ENCODE peak calls at places on chromosomes 4 and X, in ten cellular contexts. S, U, A, Q, T, G, L, P, W and J are unnamed samples.

GRCh38 chr4:44279469-44279868 is 169.1 kb downstream of the KCTD8 start:
- DNase-seq in S (no peak), A (no peak), Q (no peak), G (no peak), U (no peak), W (no peak), T (no peak), P (no peak), L (no peak), J (no peak)

GRCh38 chr4:145488310-145488709 is 6.7 kb downstream of the SMAD1 start:
- DNase-seq in W (no peak), U (no peak), S (no peak), Q (no peak), G (no peak), T (no peak), L (no peak), P (no peak), A (no peak), J (no peak)

GRCh38 chr4:177596991-177597390 is 154.8 kb upstream of the AGA start:
- DNase-seq in S (no peak), L (no peak), U (no peak), W (no peak), Q (no peak), T (no peak), P (no peak), G (no peak), A (no peak), J (no peak)

GRCh38 chr4:88866862-88867550 is 169.4 kb upstream of the NAP1L5 start:
- DNase-seq in G (no peak), U (no peak), S (no peak), A (no peak), T (no peak), L (no peak), W (no peak), P (peak), Q (no peak), J (no peak)

GRCh38 chr4:174450452-174450851 is 71.8 kb downstream of the HPGD start:
- DNase-seq in Q (no peak), G (no peak), U (no peak), W (no peak), P (no peak), L (no peak), S (no peak), A (no peak), T (no peak), J (no peak)

GRCh38 chrX:29662101-29662500 is 553.3 kb upstream of the MAGEB2 start:
- DNase-seq in T (no peak), A (peak), Q (no peak), P (peak), U (no peak), L (no peak), S (no peak), G (no peak), W (no peak), J (no peak)

GRCh38 chr4:40255722-40256281 is 59.0 kb downstream of the RHOH start:
- DNase-seq in A (peak), L (no peak), Q (no peak), W (no peak), P (peak), S (no peak), U (no peak), T (no peak), G (no peak), J (no peak)

GRCh38 chr4:18754180-18754579 is 732.6 kb upstream of the LCORL start:
- DNase-seq in L (no peak), A (no peak), S (no peak), P (no peak), U (no peak), Q (no peak), G (no peak), T (no peak), W (peak), J (no peak)

DNA sequence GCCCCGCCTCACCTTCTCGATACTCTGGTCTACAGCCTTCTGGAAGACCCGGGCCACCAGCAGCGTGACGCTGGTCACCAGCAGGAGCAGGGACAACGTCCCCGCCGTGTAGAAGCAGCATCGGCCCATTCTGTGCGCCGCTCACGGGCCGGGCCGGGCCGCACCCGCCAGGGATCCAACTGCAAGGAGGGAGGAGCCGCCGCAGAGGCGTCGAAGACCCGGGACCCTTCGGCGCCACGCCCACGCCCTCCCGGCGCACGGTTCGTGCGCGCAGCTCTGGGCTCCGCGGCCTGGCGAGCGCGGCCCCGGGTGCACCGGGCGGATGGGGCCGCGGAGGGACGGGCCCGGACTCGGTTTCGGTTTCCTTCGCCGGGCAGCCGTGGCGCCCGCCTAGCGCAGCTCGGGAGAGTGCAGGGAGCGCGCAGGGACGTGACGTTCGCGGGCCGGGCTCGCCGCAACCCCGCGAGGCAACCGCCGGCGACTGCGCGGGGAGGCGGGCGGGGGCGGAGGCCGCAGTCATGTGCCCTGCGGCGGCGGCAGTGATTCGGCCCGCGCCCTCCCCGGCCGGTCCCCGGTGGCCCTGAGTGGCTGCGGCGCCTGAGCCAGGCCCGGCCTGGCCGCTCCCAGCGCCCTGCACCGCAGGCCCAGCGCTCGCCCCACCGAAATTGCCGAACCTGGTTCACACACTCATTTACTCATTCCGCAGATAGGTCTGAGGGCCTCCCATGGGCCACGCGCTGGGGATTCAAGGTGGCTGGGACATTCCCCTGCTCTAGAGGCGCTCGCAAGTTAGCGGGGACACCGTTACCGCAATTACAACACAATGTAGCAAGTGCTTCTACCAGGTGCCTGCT is at the start of gene SCARB2:
- DNase-seq in P (peak), A (peak), T (peak), S (peak), G (peak), U (peak), L (peak), W (no peak), Q (peak), J (peak)
- TF ChIP-seq POLR2A in P (peak), A (peak), T (peak), S (peak), G (peak), U (peak), L (peak), W (peak), Q (peak), J (no peak)

GRCh38 chr4:151325320-151326246 is at the start of gene SH3D19:
- DNase-seq in W (no peak), U (peak), T (peak), P (peak), G (peak), S (peak), A (peak), Q (peak), L (peak), J (no peak)
- TF ChIP-seq POLR2A in W (no peak), U (peak), T (peak), P (peak), G (no peak), S (peak), A (peak), Q (peak), L (peak), J (no peak)

GRCh38 chrX:103210056-103210455 is 4.9 kb upstream of the BEX4 start:
- DNase-seq in A (no peak), S (no peak), L (no peak), T (no peak), G (no peak), W (no peak), U (no peak), P (no peak), Q (no peak), J (no peak)

GRCh38 chrX:103212749-103213457 is 2.0 kb upstream of the BEX4 start:
- DNase-seq in W (no peak), T (no peak), L (peak), G (no peak), S (no peak), P (no peak), Q (no peak), A (no peak), U (no peak), J (no peak)

GRCh38 chrX:103215768-103216085 is 819 bp downstream of the BEX4 start:
- DNase-seq in P (peak), A (no peak), T (no peak), U (no peak), Q (no peak), G (no peak), S (no peak), W (no peak), L (no peak), J (peak)

GRCh38 chrX:103211012-103211715 is 3.7 kb upstream of the BEX4 start:
- DNase-seq in L (peak), Q (peak), W (no peak), S (peak), P (peak), G (peak), U (peak), A (peak), T (peak), J (no peak)

GRCh38 chrX:103215037-103215767 is at the start of gene BEX4:
- DNase-seq in P (peak), U (peak), T (peak), G (peak), S (peak), Q (peak), W (peak), L (peak), A (peak), J (peak)
- TF ChIP-seq POLR2A in P (peak), U (peak), T (peak), G (peak), S (peak), Q (peak), W (peak), L (peak), A (no peak), J (peak)

GRCh38 chr4:95529941-95530340 is 18.8 kb downstream of the UNC5C start:
- DNase-seq in G (no peak), W (no peak), T (no peak), P (no peak), L (no peak), A (no peak), U (no peak), Q (no peak), S (no peak), J (no peak)
- TF ChIP-seq POLR2A in G (no peak), W (no peak), T (no peak), P (no peak), L (no peak), A (no peak), U (no peak), Q (no peak), S (no peak), J (no peak)

DNA sequence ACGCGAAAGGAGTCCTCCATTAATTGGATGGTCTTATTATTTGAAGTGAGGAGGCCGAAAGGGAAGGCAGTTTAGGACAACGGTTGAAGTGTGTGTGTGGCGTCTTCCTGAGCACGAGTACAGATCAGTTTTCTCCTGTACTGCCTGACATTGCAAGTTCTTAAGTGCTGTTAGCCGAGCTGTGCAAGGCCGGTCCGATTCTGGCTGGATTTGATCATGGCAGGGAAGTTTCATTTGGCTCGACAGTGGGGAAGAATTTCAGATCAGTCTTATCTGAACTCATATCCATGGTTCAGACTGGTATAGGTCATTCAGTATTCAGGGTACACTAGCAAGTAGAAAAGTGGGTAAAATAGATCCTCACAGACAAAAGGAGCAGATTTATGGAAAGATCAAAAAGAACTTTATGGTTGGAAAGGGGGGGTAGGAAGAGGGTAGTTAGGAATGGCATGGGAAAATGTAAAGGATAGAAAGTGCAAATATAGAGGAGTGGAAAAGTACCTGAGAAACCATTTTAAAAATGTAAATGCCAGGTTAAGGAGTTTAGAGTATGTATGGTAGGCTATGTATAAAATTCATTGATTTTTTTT is 689 bp downstream of the THAP9 start:
- DNase-seq in A (no peak), P (no peak), T (no peak), S (no peak), L (no peak), G (no peak), Q (no peak), W (no peak), U (no peak), J (no peak)
- TF ChIP-seq POLR2A in A (no peak), P (no peak), T (peak), S (no peak), L (no peak), G (peak), Q (no peak), W (no peak), U (no peak), J (peak)

DNA sequence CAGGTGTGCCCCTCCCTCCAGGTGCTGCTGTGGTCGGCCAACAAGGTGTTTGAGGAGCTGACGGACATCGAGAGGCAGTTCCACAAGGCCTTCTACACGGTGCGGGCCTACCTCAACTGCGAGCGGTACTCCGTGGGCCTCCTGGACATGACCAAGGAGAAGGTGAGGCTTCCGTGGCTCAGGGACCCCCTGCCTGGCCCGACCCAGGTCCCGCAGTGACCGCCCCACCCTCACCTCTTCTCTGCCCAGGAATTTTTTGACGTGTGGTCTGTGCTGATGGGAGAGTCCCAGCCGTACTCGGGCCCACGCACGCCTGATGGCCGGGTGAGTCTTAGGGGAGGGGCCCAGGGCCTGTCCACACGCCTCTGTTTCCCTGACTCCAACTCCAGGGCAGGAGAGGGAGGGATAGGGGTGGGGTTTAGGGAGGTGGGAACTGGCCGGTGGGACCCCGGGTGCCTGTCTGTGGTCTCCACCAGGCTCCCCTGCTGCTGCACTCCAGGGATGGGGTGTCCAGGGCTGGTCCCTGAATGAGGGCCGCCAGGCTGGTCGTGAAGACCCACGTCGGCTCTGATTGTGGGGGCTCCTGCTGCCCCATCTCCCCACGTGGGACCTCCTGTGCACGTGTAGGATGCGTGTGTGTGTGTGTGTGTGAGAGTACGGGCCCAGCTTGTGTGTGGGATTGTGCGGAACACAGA is 20.1 kb downstream of the ATP5ME start:
- DNase-seq in A (no peak), L (no peak), Q (no peak), U (no peak), W (no peak), S (no peak), G (no peak), P (no peak), T (no peak), J (no peak)
- TF ChIP-seq POLR2A in A (no peak), L (no peak), Q (no peak), U (no peak), W (no peak), S (no peak), G (no peak), P (no peak), T (no peak), J (no peak)